ENCODE peak calls at places on chromosomes 1 and 21, in ten cellular contexts. R is mammary epithelial cell, Z is IMR-90, C is neural progenitor cell, L is H9, P is GM23248, Y is HepG2, U is K562, W is HCT116, A is neuronal stem cell. M is an unnamed sample.

GRCh38 chr1:169143984-169144383 is 37.5 kb downstream of the ATP1B1 start:
- DNase-seq in U (no peak), C (no peak), Y (no peak), R (no peak), W (no peak), P (no peak), Z (no peak), A (no peak), L (no peak), M (no peak)

GRCh38 chr21:36487641-36488307 is 7.9 kb upstream of the CLDN14 start:
- DNase-seq in L (no peak), Y (no peak), A (no peak), P (peak; percentile 17), U (no peak), Z (peak; percentile 64), R (peak; percentile 87), C (no peak), W (no peak), M (peak; percentile 46)

GRCh38 chr1:237005674-237006073 is 1.4 kb upstream of the MT1HL1 start:
- DNase-seq in Z (no peak), W (no peak), Y (no peak), L (no peak), U (no peak), A (no peak), P (no peak), C (no peak), R (no peak), M (no peak)

GRCh38 chr1:33181038-33181861 is 593 bp downstream of the TRIM62 start:
- DNase-seq in U (peak; percentile 39), W (no peak), R (peak; percentile 40), A (peak; percentile 61), P (peak; percentile 74), L (peak; percentile 65), C (peak; percentile 79), Y (no peak), Z (peak; percentile 41), M (peak; percentile 54)

GRCh38 chr1:155050560-155051341 is at the start of gene ADAM15:
- DNase-seq in L (peak; percentile 84), P (peak; percentile 88), Z (peak; percentile 53), U (peak; percentile 91), C (peak; percentile 95), A (peak; percentile 81), Y (peak; percentile 66), R (peak; percentile 73), W (peak; percentile 54), M (peak; percentile 93)

GRCh38 chr1:234997201-234998173 is 131.2 kb downstream of the TOMM20 start:
- DNase-seq in Y (peak; percentile 94), Z (peak; percentile 99), C (no peak), U (no peak), L (no peak), W (peak; percentile 97), R (peak; percentile 100), P (peak; percentile 99), A (no peak), M (peak; percentile 93)

GRCh38 chr21:24583473-24583872 is 1023.8 kb downstream of the MRPL39 start:
- DNase-seq in R (no peak), W (no peak), U (no peak), Y (no peak), L (no peak), Z (no peak), A (no peak), C (no peak), P (no peak), M (no peak)

GRCh38 chr1:207822602-207823451 is 71.0 kb downstream of the CD46 start:
- DNase-seq in C (peak; percentile 42), Z (peak; percentile 22), A (no peak), L (peak; percentile 73), R (no peak), P (peak; percentile 53), W (no peak), U (peak; percentile 82), Y (no peak), M (peak; percentile 93)

GRCh38 chr1:4734791-4735190 is 80.4 kb downstream of the AJAP1 start:
- DNase-seq in A (no peak), U (no peak), R (no peak), L (no peak), P (no peak), W (no peak), C (no peak), Y (no peak), Z (no peak), M (no peak)

GRCh38 chr1:76066390-76066789 is 8.2 kb upstream of the ST6GALNAC3 start:
- DNase-seq in W (no peak), U (no peak), R (peak; percentile 25), Z (peak; percentile 67), Y (no peak), L (no peak), P (peak; percentile 31), A (no peak), C (no peak), M (no peak)

GRCh38 chr1:19398309-19398760 is 86.2 kb downstream of the SLC66A1 start:
- DNase-seq in Z (peak; percentile 99), A (no peak), U (no peak), C (no peak), L (no peak), P (peak; percentile 99), Y (no peak), W (no peak), R (peak; percentile 45), M (no peak)

GRCh38 chr1:224872832-224873644 is 56.4 kb upstream of the DNAH14 start:
- DNase-seq in W (no peak), L (peak; percentile 33), U (no peak), Y (no peak), C (no peak), A (no peak), Z (no peak), R (no peak), P (no peak), M (no peak)

GRCh38 chr1:20883766-20884165 is 96.7 kb upstream of the HP1BP3 start:
- DNase-seq in A (no peak), L (no peak), C (no peak), Z (peak; percentile 36), P (peak; percentile 26), Y (no peak), W (no peak), U (no peak), R (peak; percentile 81), M (no peak)

GRCh38 chr1:17118268-17118667 is 983 bp downstream of the PADI2 start:
- DNase-seq in C (no peak), A (no peak), Y (no peak), U (no peak), Z (no peak), W (no peak), L (no peak), R (no peak), P (no peak), M (no peak)
- H3K9ac ChIP-seq in C (no peak overlapping the region), A (no peak overlapping the region), Y (no peak overlapping the region), U (no peak overlapping the region), Z (no peak overlapping the region), W (no peak overlapping the region), L (no peak overlapping the region), R (no peak overlapping the region), P (no peak overlapping the region), M (peak overlapping the region; percentile 38)

GRCh38 chr1:41009466-41009865 is 12.1 kb downstream of the SLFNL1 start:
- DNase-seq in A (no peak), W (no peak), L (no peak), U (no peak), Y (no peak), P (no peak), Z (no peak), R (peak; percentile 18), C (no peak), M (no peak)
- H3K9ac ChIP-seq in A (no peak overlapping the region), W (no peak overlapping the region), L (no peak overlapping the region), U (no peak overlapping the region), Y (no peak overlapping the region), P (no peak overlapping the region), Z (no peak overlapping the region), R (no peak overlapping the region), C (no peak overlapping the region), M (no peak overlapping the region)

GRCh38 chr21:34989337-34990151 is 59.6 kb downstream of the RUNX1 start:
- DNase-seq in Z (no peak), R (peak; percentile 49), U (no peak), L (no peak), P (peak; percentile 65), C (peak; percentile 25), A (no peak), W (no peak), Y (no peak), M (no peak)
- H3K9ac ChIP-seq in Z (no peak overlapping the region), R (no peak overlapping the region), U (no peak overlapping the region), L (no peak overlapping the region), P (no peak overlapping the region), C (no peak overlapping the region), A (no peak overlapping the region), W (no peak overlapping the region), Y (no peak overlapping the region), M (no peak overlapping the region)

DNA sequence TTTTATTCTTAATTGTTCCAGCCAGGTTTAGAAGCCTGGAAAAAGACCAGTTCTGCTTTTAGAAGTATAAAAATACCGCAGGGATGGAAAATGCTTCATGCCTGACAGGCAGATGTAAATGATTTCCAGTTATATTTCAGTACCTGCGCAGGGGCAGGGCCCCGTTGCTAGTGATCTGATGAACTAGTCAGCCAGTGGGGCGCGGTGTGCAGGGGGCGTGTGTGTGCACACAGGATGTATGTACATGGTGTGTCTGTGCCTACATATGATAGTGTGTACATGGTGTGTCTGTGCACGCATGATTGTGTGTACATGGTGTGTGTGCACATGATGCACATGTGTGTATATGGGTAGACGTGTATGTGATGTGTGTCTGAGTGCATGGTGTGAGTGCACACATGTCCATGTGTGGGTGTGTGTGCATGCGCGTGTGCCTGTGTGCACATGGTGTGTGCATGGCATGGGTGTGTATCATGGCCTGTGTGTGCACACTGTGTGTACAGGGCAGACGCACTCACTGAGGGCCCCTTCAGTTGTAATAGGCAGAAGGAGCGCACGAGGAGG is 36.2 kb downstream of the ABCG1 start:
- DNase-seq in C (no peak), R (no peak), Y (no peak), U (no peak), A (no peak), L (no peak), W (no peak), Z (no peak), P (no peak), M (no peak)
- H3K9ac ChIP-seq in C (no peak overlapping the region), R (no peak overlapping the region), Y (no peak overlapping the region), U (no peak overlapping the region), A (peak overlapping the region; percentile 26), L (no peak overlapping the region), W (no peak overlapping the region), Z (no peak overlapping the region), P (no peak overlapping the region), M (no peak overlapping the region)